ENCODE peak calls at places on chromosome 20, in five cellular contexts. U, H, D, L and E are unnamed samples.

GRCh38 chr20:4059631-4060030 is 44.3 kb upstream of the RNF24 start:
- DNase-seq in U (no peak), H (no peak), D (no peak), L (no peak), E (no peak)

GRCh38 chr20:24098886-24099285 is 110.3 kb upstream of the GGTLC1 start:
- DNase-seq in U (no peak), H (no peak), D (peak; percentile 16), L (no peak), E (no peak)

GRCh38 chr20:50237349-50237748 is 46.7 kb downstream of the CEBPB start:
- DNase-seq in U (no peak), H (no peak), D (no peak), L (no peak), E (no peak)

GRCh38 chr20:47347661-47348462 is 8.6 kb downstream of the ZMYND8 start:
- DNase-seq in U (no peak), H (no peak), D (no peak), L (no peak), E (no peak)

GRCh38 chr20:50200482-50201104 is 10.0 kb downstream of the CEBPB start:
- DNase-seq in U (no peak), H (no peak), D (no peak), L (no peak), E (no peak)

GRCh38 chr20:43751167-43752050 is 24.6 kb upstream of the GTSF1L start:
- DNase-seq in U (peak; percentile 47), H (no peak), D (peak; percentile 47), L (no peak), E (peak; percentile 66)

GRCh38 chr20:4189375-4189774 is 174.0 kb upstream of the RNF24 start:
- DNase-seq in U (no peak), H (no peak), D (no peak), L (no peak), E (no peak)

GRCh38 chr20:6769953-6770831 is 2.7 kb downstream of the BMP2 start:
- DNase-seq in U (no peak), H (no peak), D (no peak), L (no peak), E (no peak)

GRCh38 chr20:46034039-46034438 is 5.0 kb downstream of the SLC12A5 start:
- DNase-seq in U (no peak), H (no peak), D (no peak), L (no peak), E (no peak)

GRCh38 chr20:4130404-4131189 is 115.2 kb upstream of the RNF24 start:
- DNase-seq in U (no peak), H (no peak), D (peak; percentile 66), L (peak; percentile 69), E (no peak)

GRCh38 chr20:23255658-23256385 is 94.8 kb upstream of the NXT1 start:
- DNase-seq in U (no peak), H (no peak), D (no peak), L (no peak), E (no peak)

GRCh38 chr20:49727894-49728885 is 14.5 kb upstream of the B4GALT5 start:
- DNase-seq in U (no peak), H (no peak), D (no peak), L (no peak), E (no peak)

GRCh38 chr20:7667194-7667593 is 273.1 kb downstream of the HAO1 start:
- DNase-seq in U (no peak), H (no peak), D (no peak), L (no peak), E (no peak)

GRCh38 chr20:18738055-18738454 is 75.5 kb upstream of the SCP2D1 start:
- DNase-seq in U (no peak), H (no peak), D (peak; percentile 24), L (no peak), E (no peak)